ENCODE peak calls at places on chromosomes 13 and 19, in five cellular contexts. X, J, B, D and H are unnamed samples.

GRCh38 chr13:102846261-102847015 is 606 bp downstream of the ERCC5 start:
- DNase-seq in X (no peak), B (no peak), D (peak), J (peak), H (peak)

GRCh38 chr13:28641600-28641926 is 17.4 kb upstream of the POMP start:
- DNase-seq in B (no peak), J (peak), X (no peak), D (no peak), H (no peak)

GRCh38 chr19:34220472-34221063 is 33.8 kb upstream of the GARRE1 start:
- DNase-seq in X (no peak), J (peak), B (peak), D (no peak), H (peak)

GRCh38 chr13:39407138-39407537 is 195.9 kb downstream of the LHFPL6 start:
- DNase-seq in B (no peak), D (no peak), J (no peak), X (no peak), H (no peak)

GRCh38 chr13:39274926-39275325 is 236.7 kb downstream of the NHLRC3 start:
- DNase-seq in X (no peak), B (no peak), D (no peak), J (no peak), H (no peak)

GRCh38 chr13:113846639-113847318 is 17.1 kb downstream of the GAS6 start:
- DNase-seq in B (no peak), X (no peak), D (no peak), J (no peak), H (no peak)

GRCh38 chr13:86464193-86464592 is 665.0 kb upstream of the SLITRK6 start:
- DNase-seq in X (no peak), D (no peak), J (no peak), B (peak), H (no peak)

GRCh38 chr13:26721251-26721939 is 39.2 kb downstream of the GPR12 start:
- DNase-seq in D (no peak), B (no peak), J (peak), X (no peak), H (no peak)

GRCh38 chr13:24746618-24747247 is 17.2 kb upstream of the RNF17 start:
- DNase-seq in J (peak), X (no peak), D (no peak), B (no peak), H (no peak)

GRCh38 chr13:98083936-98084335 is 59.0 kb upstream of the FARP1 start:
- DNase-seq in D (no peak), X (no peak), B (no peak), J (no peak), H (no peak)

GRCh38 chr13:44537238-44537637 is 38.9 kb downstream of the TSC22D1 start:
- DNase-seq in D (no peak), J (no peak), X (no peak), B (no peak), H (no peak)

GRCh38 chr19:10641248-10641647 is 12.9 kb upstream of the ILF3 start:
- DNase-seq in D (no peak), X (no peak), B (no peak), J (no peak), H (no peak)

GRCh38 chr19:5131031-5131865 is 162.3 kb downstream of the KDM4B start:
- DNase-seq in D (no peak), B (no peak), J (peak), X (no peak), H (peak)

GRCh38 chr19:13052447-13053232 is 50.0 kb downstream of the LYL1 start:
- DNase-seq in J (no peak), B (no peak), D (peak), X (no peak), H (no peak)

GRCh38 chr13:32824671-32825070 is 191.6 kb upstream of the KL start:
- DNase-seq in D (no peak), X (peak), J (no peak), B (no peak), H (no peak)

GRCh38 chr19:42010245-42011126 is 16.5 kb upstream of the ATP1A3 start:
- DNase-seq in X (peak), J (no peak), D (no peak), B (no peak), H (no peak)

GRCh38 chr19:5470264-5470671 is 15.1 kb downstream of the ZNRF4 start:
- DNase-seq in X (no peak), J (no peak), D (no peak), B (no peak), H (no peak)